ENCODE peak calls at places on chromosomes 4 and X, in nine cellular contexts. V is CD4-positive, alpha-beta memory T cell; U is CD8-positive, alpha-beta memory T cell; T is mammary epithelial cell; B is spleen; G is A673; H is kidney; C is breast epithelium; I is lower lobe of right lung. Y is an unnamed sample.

GRCh38 chr4:79181190-79181589 is 144.7 kb downstream of the NAA11 start:
- DNase-seq in V (no peak), U (no peak), T (no peak), B (no peak), G (no peak), H (no peak), C (no peak), I (no peak), Y (no peak)

GRCh38 chrX:7190157-7190556 is 42.2 kb upstream of the PUDP start:
- DNase-seq in V (no peak), U (no peak), T (no peak), B (no peak), G (no peak), H (no peak), C (no peak), I (no peak), Y (no peak)

GRCh38 chrX:46179748-46180147 is 365.5 kb downstream of the ZNF674 start:
- DNase-seq in V (no peak), U (no peak), T (no peak), B (no peak), G (no peak), H (no peak), C (no peak), I (no peak), Y (no peak)

GRCh38 chrX:138982350-138982749 is 270.8 kb upstream of the FGF13 start:
- DNase-seq in V (no peak), U (no peak), T (no peak), B (no peak), G (no peak), H (no peak), C (no peak), I (no peak), Y (no peak)

GRCh38 chrX:2714551-2714950 is 23.5 kb downstream of the CD99 start:
- DNase-seq in V (peak; percentile 66), U (no peak), T (no peak), B (no peak), G (no peak), H (no peak), C (no peak), I (no peak), Y (no peak)

GRCh38 chrX:122517781-122518180 is 666.3 kb upstream of the GRIA3 start:
- DNase-seq in V (no peak), U (no peak), T (peak; percentile 69), B (no peak), G (no peak), H (no peak), C (no peak), I (no peak), Y (no peak)

GRCh38 chr4:67436742-67437141 is 108.6 kb downstream of the CENPC start:
- DNase-seq in V (no peak), U (no peak), T (peak; percentile 18), B (no peak), G (no peak), H (no peak), C (no peak), I (no peak), Y (no peak)

GRCh38 chr4:74755486-74755885 is 38.8 kb downstream of the BTC start:
- DNase-seq in V (no peak), U (no peak), T (no peak), B (no peak), G (no peak), H (peak; percentile 41), C (no peak), I (peak; percentile 66), Y (no peak)

GRCh38 chr4:162349395-162349794 is 185.6 kb upstream of the FSTL5 start:
- DNase-seq in V (no peak), U (no peak), T (no peak), B (no peak), G (no peak), H (no peak), C (no peak), I (no peak), Y (no peak)

GRCh38 chr4:177220376-177220775 is 89.3 kb upstream of the NEIL3 start:
- DNase-seq in V (no peak), U (no peak), T (peak; percentile 20), B (no peak), G (no peak), H (no peak), C (no peak), I (no peak), Y (no peak)

GRCh38 chr4:183798249-183798920 is 106.7 kb upstream of the STOX2 start:
- DNase-seq in V (peak; percentile 39), U (no peak), T (peak; percentile 40), B (no peak), G (no peak), H (peak; percentile 73), C (no peak), I (peak; percentile 55), Y (no peak)
- H3K4me3 ChIP-seq in V (no peak overlapping the region), U (no peak overlapping the region), T (peak overlapping the region; percentile 33), B (peak overlapping the region; percentile 57), G (peak overlapping the region; percentile 46), H (peak overlapping the region; percentile 70), C (peak overlapping the region; percentile 78), I (peak overlapping the region; percentile 66), Y (no peak overlapping the region)

GRCh38 chr4:123587983-123588494 is 191.4 kb downstream of the SPRY1 start:
- DNase-seq in V (no peak), U (no peak), T (peak; percentile 94), B (no peak), G (peak; percentile 42), H (no peak), C (no peak), I (no peak), Y (peak; percentile 87)
- H3K4me3 ChIP-seq in V (no peak overlapping the region), U (no peak overlapping the region), T (no peak overlapping the region), B (no peak overlapping the region), G (no peak overlapping the region), H (no peak overlapping the region), C (peak overlapping the region; percentile 16), I (no peak overlapping the region), Y (no peak overlapping the region)

GRCh38 chr4:24370421-24370820 is 213.9 kb downstream of the DHX15 start:
- DNase-seq in V (no peak), U (no peak), T (no peak), B (no peak), G (no peak), H (no peak), C (no peak), I (no peak), Y (no peak)

GRCh38 chr4:24372915-24373314 is 211.4 kb downstream of the DHX15 start:
- DNase-seq in V (no peak), U (no peak), T (no peak), B (no peak), G (no peak), H (no peak), C (no peak), I (no peak), Y (no peak)

GRCh38 chr4:24372341-24372740 is 212.0 kb downstream of the DHX15 start:
- DNase-seq in V (no peak), U (no peak), T (no peak), B (no peak), G (no peak), H (no peak), C (no peak), I (no peak), Y (no peak)

GRCh38 chr4:24368801-24369200 is 215.6 kb downstream of the DHX15 start:
- DNase-seq in V (no peak), U (no peak), T (no peak), B (no peak), G (no peak), H (no peak), C (no peak), I (no peak), Y (no peak)

DNA sequence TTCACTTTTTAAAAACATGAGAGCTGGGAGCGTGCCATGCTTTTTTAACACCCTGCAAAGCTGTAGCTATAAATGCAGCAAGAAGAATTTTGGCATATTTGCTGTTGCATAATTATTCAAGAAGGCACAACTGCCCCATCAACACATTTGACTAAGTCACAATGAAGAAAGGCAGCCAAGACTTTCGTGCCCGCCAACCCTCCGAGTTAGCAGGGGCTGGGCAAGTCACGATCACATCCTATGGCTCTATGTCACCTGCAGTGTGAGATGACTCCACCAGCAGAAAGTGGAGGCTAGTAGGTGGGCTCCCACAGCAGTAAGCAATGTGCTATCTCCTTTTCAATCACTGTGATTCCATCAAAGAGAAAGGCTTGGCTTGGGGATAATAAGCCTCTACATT is 214.7 kb downstream of the DHX15 start:
- DNase-seq in V (no peak), U (no peak), T (no peak), B (no peak), G (no peak), H (no peak), C (no peak), I (no peak), Y (no peak)
- H3K4me3 ChIP-seq in V (no peak overlapping the region), U (no peak overlapping the region), T (no peak overlapping the region), B (no peak overlapping the region), G (no peak overlapping the region), H (no peak overlapping the region), C (no peak overlapping the region), I (no peak overlapping the region), Y (no peak overlapping the region)

GRCh38 chr4:156419080-156419638 is 465.5 kb upstream of the CTSO start:
- DNase-seq in V (no peak), U (no peak), T (no peak), B (no peak), G (no peak), H (no peak), C (no peak), I (no peak), Y (no peak)
- H3K4me3 ChIP-seq in V (no peak overlapping the region), U (no peak overlapping the region), T (no peak overlapping the region), B (no peak overlapping the region), G (no peak overlapping the region), H (no peak overlapping the region), C (no peak overlapping the region), I (no peak overlapping the region), Y (no peak overlapping the region)

GRCh38 chr4:1459081-1459480 is 52.8 kb upstream of the NKX1-1 start:
- DNase-seq in V (no peak), U (no peak), T (no peak), B (no peak), G (no peak), H (no peak), C (peak; percentile 22), I (no peak), Y (no peak)
- H3K4me3 ChIP-seq in V (no peak overlapping the region), U (no peak overlapping the region), T (no peak overlapping the region), B (no peak overlapping the region), G (no peak overlapping the region), H (no peak overlapping the region), C (no peak overlapping the region), I (no peak overlapping the region), Y (no peak overlapping the region)

DNA sequence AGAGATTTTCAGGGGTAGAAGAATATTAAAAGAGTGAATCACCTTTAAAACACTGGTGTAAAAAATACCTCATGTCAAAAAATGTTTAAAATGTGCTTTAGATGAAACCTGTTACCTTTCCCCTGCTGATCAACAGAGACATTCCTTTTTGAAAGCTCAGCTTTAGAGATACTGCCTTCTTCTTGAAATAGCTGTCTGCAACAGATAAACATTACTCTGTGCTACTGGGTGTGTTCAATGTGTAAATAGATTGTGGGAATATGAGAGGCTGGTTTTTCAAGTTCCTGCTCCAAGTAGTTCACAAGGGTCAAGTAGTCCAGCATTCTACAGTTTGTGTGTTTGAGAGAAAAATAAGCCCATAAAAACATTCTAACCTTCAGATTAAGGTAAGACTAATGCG is at the start of gene SYTL5:
- DNase-seq in V (no peak), U (no peak), T (peak; percentile 10), B (no peak), G (no peak), H (no peak), C (no peak), I (no peak), Y (no peak)
- H3K4me3 ChIP-seq in V (no peak within 1 kb of the TSS), U (no peak within 1 kb of the TSS), T (no peak within 1 kb of the TSS), B (no peak within 1 kb of the TSS), G (no peak within 1 kb of the TSS), H (no peak within 1 kb of the TSS), C (no peak within 1 kb of the TSS), I (no peak within 1 kb of the TSS), Y (no peak within 1 kb of the TSS)

Y was measured in AG09309.